ENCODE peak calls at places on chromosomes 4 and X, in six cellular contexts. A is neural progenitor cell, F is right lobe of liver, G is astrocyte, S is cardiac muscle cell, P is IMR-90. K is an unnamed sample.

GRCh38 chr4:190020790-190021717 is 6.0 kb downstream of the FRG2 start:
- DNase-seq in F (peak; percentile 53), A (peak; percentile 83), S (peak; percentile 54), G (peak; percentile 7), P (peak; percentile 29), K (peak; percentile 63)

GRCh38 chr4:87527446-87528240 is 1.5 kb downstream of the SPARCL1 start:
- DNase-seq in G (no peak), P (no peak), A (no peak), S (peak; percentile 54), F (peak; percentile 58), K (peak; percentile 42)

GRCh38 chr4:102139132-102139573 is 206.1 kb downstream of the SLC39A8 start:
- DNase-seq in G (peak; percentile 90), F (no peak), A (no peak), P (no peak), S (peak; percentile 69), K (no peak)

GRCh38 chr4:95572304-95572991 is 23.7 kb upstream of the UNC5C start:
- DNase-seq in G (no peak), F (peak; percentile 49), A (no peak), S (peak; percentile 73), P (no peak), K (peak; percentile 30)

GRCh38 chr4:166972071-166972470 is 262.2 kb downstream of the SPOCK3 start:
- DNase-seq in P (no peak), S (peak; percentile 70), F (no peak), A (no peak), G (peak; percentile 71), K (peak; percentile 22)

GRCh38 chrX:70907900-70908299 is 611 bp downstream of the TEX11 start:
- DNase-seq in F (no peak), A (no peak), G (no peak), S (no peak), P (no peak), K (peak; percentile 58)

GRCh38 chr4:133268205-133268604 is 119.1 kb downstream of the PCDH10 start:
- DNase-seq in G (no peak), S (no peak), P (no peak), A (no peak), F (no peak), K (no peak)

GRCh38 chr4:924107-925096 is 7.7 kb downstream of the GAK start:
- DNase-seq in P (peak; percentile 78), G (peak; percentile 65), A (no peak), F (no peak), S (peak; percentile 35), K (no peak)

GRCh38 chr4:172680701-172681100 is 487.9 kb upstream of the GALNT7 start:
- DNase-seq in P (peak; percentile 12), F (no peak), G (no peak), S (no peak), A (no peak), K (no peak)

GRCh38 chr4:106763044-106763443 is 273.1 kb downstream of the DKK2 start:
- DNase-seq in A (peak; percentile 67), P (no peak), G (peak; percentile 2), S (no peak), F (no peak), K (no peak)

GRCh38 chr4:54446556-54446955 is 211.2 kb upstream of the KIT start:
- DNase-seq in F (no peak), A (no peak), S (peak; percentile 13), G (peak; percentile 12), P (no peak), K (no peak)

GRCh38 chr4:18441676-18442075 is 420.1 kb upstream of the LCORL start:
- DNase-seq in F (no peak), G (no peak), S (no peak), A (no peak), P (no peak), K (no peak)

GRCh38 chr4:18404642-18405041 is 383.1 kb upstream of the LCORL start:
- DNase-seq in S (no peak), P (no peak), A (no peak), G (no peak), F (no peak), K (no peak)

GRCh38 chrX:120617996-120618630 is 11.7 kb downstream of the C1GALT1C1 start:
- DNase-seq in G (no peak), P (no peak), F (no peak), S (no peak), A (no peak), K (no peak)

GRCh38 chr4:24858550-24858949 is 54.3 kb downstream of the CCDC149 start:
- DNase-seq in G (no peak), S (no peak), F (no peak), P (no peak), A (no peak), K (no peak)

GRCh38 chr4:83316459-83317170 is 18.0 kb downstream of the HPSE start:
- DNase-seq in S (no peak), P (no peak), G (no peak), A (no peak), F (no peak), K (no peak)

GRCh38 chr4:13047591-13047990 is 436.5 kb downstream of the RAB28 start:
- DNase-seq in S (no peak), G (no peak), F (no peak), P (no peak), A (no peak), K (no peak)

DNA sequence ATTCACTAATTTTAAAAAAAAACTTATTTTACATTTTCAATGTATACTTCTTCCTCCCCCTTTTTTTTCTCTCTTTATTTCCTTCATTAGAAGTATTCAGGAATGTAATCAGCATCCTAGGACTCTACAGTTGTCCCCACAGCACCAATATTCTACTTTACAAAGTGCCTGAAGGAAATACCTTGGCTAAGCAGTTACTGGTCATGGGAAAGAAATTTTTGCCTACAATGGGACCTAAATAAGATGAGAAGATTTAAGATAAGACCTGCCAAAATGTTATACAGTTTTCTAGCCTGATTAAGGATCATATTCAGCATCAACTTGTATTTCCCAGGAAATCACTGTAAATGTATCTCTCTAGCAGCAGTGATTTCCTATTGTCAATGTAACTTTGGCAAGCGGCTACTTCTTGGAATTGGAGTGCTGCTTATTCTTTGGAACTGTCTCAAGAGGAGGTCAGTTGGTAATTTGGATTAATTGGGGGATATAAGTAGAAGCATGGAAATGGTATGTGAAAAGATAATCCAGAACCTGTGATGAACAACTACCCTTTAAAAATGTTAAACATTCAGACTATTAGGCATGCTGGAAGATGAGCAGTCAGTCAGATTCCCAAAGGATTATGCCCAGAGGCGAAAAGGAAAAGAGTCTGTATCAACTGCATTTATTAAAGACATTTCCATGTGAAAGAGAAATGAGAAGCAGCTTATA is 62.7 kb downstream of the SEC24D start:
- DNase-seq in A (no peak), G (peak; percentile 25), F (no peak), P (no peak), S (no peak), K (no peak)
- H3K4me1 ChIP-seq in A (peaks cover 4% of the 10 kb centered on the region), G (peaks cover 36% of the 10 kb centered on the region), F (no peaks in the 10 kb centered on the region), P (peaks cover 12% of the 10 kb centered on the region), S (peaks cover 64% of the 10 kb centered on the region), K (peaks cover 37% of the 10 kb centered on the region)

GRCh38 chrX:65674351-65674893 is 7.0 kb downstream of the MSN start:
- DNase-seq in F (no peak), A (no peak), G (no peak), S (no peak), P (peak; percentile 31), K (no peak)

GRCh38 chrX:65681810-65682209 is 14.4 kb downstream of the MSN start:
- DNase-seq in S (no peak), G (no peak), A (no peak), F (no peak), P (no peak), K (no peak)

GRCh38 chrX:65677954-65678469 is 10.6 kb downstream of the MSN start:
- DNase-seq in F (no peak), S (peak; percentile 93), G (peak; percentile 89), P (peak; percentile 94), A (no peak), K (peak; percentile 23)

GRCh38 chrX:65673857-65674350 is 6.5 kb downstream of the MSN start:
- DNase-seq in S (no peak), F (no peak), G (no peak), A (no peak), P (no peak), K (no peak)

DNA sequence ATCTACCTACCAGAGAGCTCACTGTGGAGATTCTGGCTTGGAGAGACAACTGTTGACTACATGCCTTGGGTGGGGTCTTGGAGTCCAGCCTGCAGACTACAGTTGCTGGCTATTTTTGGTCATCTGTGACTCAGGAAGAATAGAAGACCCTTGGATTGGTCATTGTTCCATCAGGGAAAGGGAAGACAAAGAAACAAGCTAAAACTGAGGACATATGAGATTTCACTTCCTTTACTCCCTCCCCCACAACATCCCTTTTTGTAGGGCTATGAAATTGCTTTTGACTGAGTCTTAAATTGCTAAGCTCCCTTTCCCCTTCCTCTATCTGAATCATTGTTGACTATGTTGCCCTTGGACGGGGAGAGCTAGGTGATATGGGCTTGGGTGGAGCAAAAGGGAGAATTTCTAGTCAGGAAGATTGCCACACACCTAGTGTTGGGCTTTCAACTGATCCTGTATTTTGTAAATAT is 11.7 kb downstream of the MSN start:
- DNase-seq in S (no peak), A (no peak), P (peak; percentile 72), G (peak; percentile 74), F (no peak), K (no peak)
- H3K4me1 ChIP-seq in S (peaks cover 10% of the 10 kb centered on the region), A (no peaks in the 10 kb centered on the region), P (peaks cover 12% of the 10 kb centered on the region), G (peaks cover 42% of the 10 kb centered on the region), F (no peaks in the 10 kb centered on the region), K (peaks cover 3% of the 10 kb centered on the region)

GRCh38 chr4:38003628-38004027 is 43.4 kb downstream of the PTTG2 start:
- DNase-seq in A (no peak), F (no peak), S (no peak), P (no peak), G (no peak), K (no peak)

GRCh38 chr4:38004062-38004461 is 43.9 kb downstream of the PTTG2 start:
- DNase-seq in A (no peak), P (peak; percentile 51), F (no peak), G (peak; percentile 67), S (peak; percentile 61), K (no peak)

GRCh38 chr4:38004887-38005286 is 44.7 kb downstream of the PTTG2 start:
- DNase-seq in F (no peak), S (no peak), A (no peak), P (no peak), G (no peak), K (peak; percentile 35)

GRCh38 chr4:38007645-38008044 is 47.4 kb downstream of the PTTG2 start:
- DNase-seq in F (no peak), P (no peak), G (no peak), S (no peak), A (no peak), K (no peak)

GRCh38 chr4:38005637-38006036 is 45.4 kb downstream of the PTTG2 start:
- DNase-seq in F (no peak), A (no peak), P (no peak), G (no peak), S (no peak), K (no peak)
- H3K4me1 ChIP-seq in F (no peaks in the 10 kb centered on the region), A (peaks cover 60% of the 10 kb centered on the region), P (peaks cover 20% of the 10 kb centered on the region), G (peaks cover 18% of the 10 kb centered on the region), S (peaks cover 23% of the 10 kb centered on the region), K (peaks cover 21% of the 10 kb centered on the region)

GRCh38 chr4:53366301-53366716 is 448 bp upstream of the SCFD2 start:
- DNase-seq in G (no peak), P (no peak), S (no peak), A (no peak), F (no peak), K (no peak)

GRCh38 chr4:53365121-53365485 is 758 bp downstream of the SCFD2 start:
- DNase-seq in P (peak; percentile 27), G (no peak), F (no peak), S (peak; percentile 31), A (peak; percentile 37), K (no peak)

GRCh38 chr4:53365486-53366300 is at the start of gene SCFD2:
- DNase-seq in A (peak; percentile 95), P (peak; percentile 97), S (peak; percentile 99), F (peak; percentile 99), G (peak; percentile 95), K (peak; percentile 100)

GRCh38 chr4:53362093-53362492 is 3.8 kb downstream of the SCFD2 start:
- DNase-seq in G (no peak), P (no peak), A (no peak), S (no peak), F (no peak), K (no peak)

GRCh38 chr4:53364624-53365023 is 1.2 kb downstream of the SCFD2 start:
- DNase-seq in G (no peak), P (no peak), A (no peak), F (no peak), S (no peak), K (no peak)
- H3K4me1 ChIP-seq in G (peaks cover 3% of the 10 kb centered on the region), P (peaks cover 3% of the 10 kb centered on the region), A (peaks cover 8% of the 10 kb centered on the region), F (peaks cover 9% of the 10 kb centered on the region), S (no peaks in the 10 kb centered on the region), K (peaks cover 4% of the 10 kb centered on the region)